ENCODE peak calls at places on chromosomes 13 and 19, in five cellular contexts. W is GM23248, D is GM23338, L is osteoblast, S is HCT116. I is an unnamed sample.
A peak's percentile ranks its signal among the peaks of the same experiment; 100 is the strongest.

GRCh38 chr19:40610396-40611064 is 9.4 kb downstream of the LTBP4 start:
- DNase-seq in L (peak; percentile 90), W (peak; percentile 63), D (peak; percentile 42), S (no peak), I (no peak)

GRCh38 chr19:13447978-13448377 is 58.3 kb downstream of the CACNA1A start:
- DNase-seq in L (no peak), D (no peak), S (no peak), W (no peak), I (no peak)

GRCh38 chr19:35155441-35155840 is 906 bp downstream of the FXYD5 start:
- DNase-seq in D (no peak), S (no peak), W (no peak), L (peak; percentile 88), I (no peak)

GRCh38 chr13:97192166-97192565 is 30.0 kb upstream of the MBNL2 start:
- DNase-seq in L (no peak), W (no peak), D (no peak), S (no peak), I (no peak)

GRCh38 chr19:42683917-42684513 is 56.3 kb downstream of the PSG3 start:
- DNase-seq in L (peak; percentile 45), D (peak; percentile 61), W (peak; percentile 32), S (peak; percentile 28), I (peak; percentile 4)

GRCh38 chr19:8988204-8988603 is 22.0 kb downstream of the MUC16 start:
- DNase-seq in S (peak; percentile 13), W (no peak), D (peak; percentile 78), L (no peak), I (no peak)

GRCh38 chr19:6039541-6040225 is 61.7 kb upstream of the RANBP3 start:
- DNase-seq in D (no peak), L (no peak), W (no peak), S (no peak), I (peak; percentile 61)

GRCh38 chr13:45195421-45195820 is 5.4 kb downstream of the KCTD4 start:
- DNase-seq in L (no peak), S (no peak), W (peak; percentile 14), D (no peak), I (no peak)

GRCh38 chr19:10670187-10670586 is 16.0 kb downstream of the ILF3 start:
- DNase-seq in L (no peak), D (no peak), W (peak; percentile 60), S (no peak), I (no peak)

GRCh38 chr13:22196777-22197176 is 525.9 kb downstream of the FGF9 start:
- DNase-seq in W (no peak), D (peak; percentile 18), S (no peak), L (no peak), I (no peak)

GRCh38 chr19:15721208-15721607 is 6.6 kb upstream of the OR10H2 start:
- DNase-seq in W (no peak), S (no peak), L (no peak), D (no peak), I (no peak)

GRCh38 chr19:49952475-49952829 is 8.5 kb downstream of the SIGLEC11 start:
- DNase-seq in D (no peak), W (no peak), S (no peak), L (no peak), I (no peak)

GRCh38 chr19:952049-952679 is 26.3 kb downstream of the ARID3A start:
- DNase-seq in S (no peak), L (no peak), D (no peak), W (no peak), I (no peak)

GRCh38 chr19:5873617-5874199 is 3.4 kb upstream of the FUT5 start:
- DNase-seq in D (no peak), S (no peak), W (no peak), L (peak; percentile 42), I (no peak)

GRCh38 chr19:14494910-14495677 is 833 bp downstream of the GIPC1 start:
- DNase-seq in L (peak; percentile 97), W (peak; percentile 51), D (no peak), S (no peak), I (no peak)

GRCh38 chr13:46045424-46045823 is 7.1 kb downstream of the ZC3H13 start:
- DNase-seq in S (no peak), W (no peak), D (no peak), L (no peak), I (no peak)

GRCh38 chr19:57830071-57830602 is at the start of gene ZNF587B:
- DNase-seq in S (peak; percentile 36), D (peak; percentile 99), L (peak; percentile 86), W (peak; percentile 64), I (peak; percentile 44)

GRCh38 chr13:34816118-34816517 is 126.0 kb upstream of the NBEA start:
- DNase-seq in S (no peak), L (no peak), D (peak; percentile 59), W (no peak), I (no peak)

GRCh38 chr13:20161275-20161950 is 561 bp upstream of the GJA3 start:
- DNase-seq in D (peak; percentile 50), L (no peak), S (no peak), W (peak; percentile 64), I (no peak)

GRCh38 chr19:39810424-39810823 is 23.5 kb downstream of the DYRK1B start:
- DNase-seq in L (no peak), W (no peak), D (no peak), S (no peak), I (no peak)

GRCh38 chr13:42561752-42562467 is 12.0 kb upstream of the TNFSF11 start:
- DNase-seq in D (no peak), W (no peak), S (no peak), L (peak; percentile 76), I (no peak)

GRCh38 chr19:29478578-29479565 is 46.9 kb upstream of the VSTM2B start:
- DNase-seq in L (no peak), W (peak; percentile 40), S (peak; percentile 3), D (peak; percentile 87), I (no peak)

GRCh38 chr13:107767119-107767518 is 448.2 kb downstream of the LIG4 start:
- DNase-seq in D (no peak), L (no peak), W (peak; percentile 16), S (no peak), I (no peak)

GRCh38 chr13:57507752-57508463 is 123.6 kb upstream of the PCDH17 start:
- DNase-seq in D (no peak), S (no peak), W (no peak), L (no peak), I (no peak)

GRCh38 chr13:101455863-101456262 is 3.4 kb downstream of the ITGBL1 start:
- DNase-seq in D (peak; percentile 33), S (no peak), W (peak; percentile 95), L (peak; percentile 87), I (peak; percentile 97)

GRCh38 chr13:50650936-50651638 is 192.4 kb downstream of the DLEU7 start:
- DNase-seq in S (no peak), L (peak; percentile 35), W (peak; percentile 19), D (no peak), I (peak; percentile 66)

GRCh38 chr13:94813920-94814500 is 101.7 kb upstream of the SOX21 start:
- DNase-seq in D (no peak), L (no peak), W (no peak), S (no peak), I (no peak)

GRCh38 chr13:23626730-23627129 is 56.5 kb downstream of the TNFRSF19 start:
- DNase-seq in W (no peak), D (no peak), S (no peak), L (no peak), I (no peak)
- H2AFZ ChIP-seq in W (no peak overlapping the region), D (peak overlapping the region; percentile 92), S (no peak overlapping the region), L (no peak overlapping the region), I (no peak overlapping the region)

GRCh38 chr13:110798595-110798994 is 85.1 kb downstream of the ING1 start:
- DNase-seq in W (no peak), D (no peak), S (no peak), L (no peak), I (no peak)
- H2AFZ ChIP-seq in W (no peak overlapping the region), D (peak overlapping the region; percentile 87), S (no peak overlapping the region), L (no peak overlapping the region), I (no peak overlapping the region)

GRCh38 chr13:29855784-29856183 is 5.4 kb upstream of the UBL3 start:
- DNase-seq in D (no peak), W (no peak), L (no peak), S (no peak), I (no peak)
- H2AFZ ChIP-seq in D (peak overlapping the region; percentile 60), W (no peak overlapping the region), L (peak overlapping the region; percentile 69), S (no peak overlapping the region), I (no peak overlapping the region)

GRCh38 chr19:47058621-47059020 is 10.2 kb upstream of the TMEM160 start:
- DNase-seq in L (peak; percentile 31), W (no peak), S (no peak), D (no peak), I (no peak)
- H2AFZ ChIP-seq in L (no peak overlapping the region), W (no peak overlapping the region), S (no peak overlapping the region), D (no peak overlapping the region), I (no peak overlapping the region)

DNA sequence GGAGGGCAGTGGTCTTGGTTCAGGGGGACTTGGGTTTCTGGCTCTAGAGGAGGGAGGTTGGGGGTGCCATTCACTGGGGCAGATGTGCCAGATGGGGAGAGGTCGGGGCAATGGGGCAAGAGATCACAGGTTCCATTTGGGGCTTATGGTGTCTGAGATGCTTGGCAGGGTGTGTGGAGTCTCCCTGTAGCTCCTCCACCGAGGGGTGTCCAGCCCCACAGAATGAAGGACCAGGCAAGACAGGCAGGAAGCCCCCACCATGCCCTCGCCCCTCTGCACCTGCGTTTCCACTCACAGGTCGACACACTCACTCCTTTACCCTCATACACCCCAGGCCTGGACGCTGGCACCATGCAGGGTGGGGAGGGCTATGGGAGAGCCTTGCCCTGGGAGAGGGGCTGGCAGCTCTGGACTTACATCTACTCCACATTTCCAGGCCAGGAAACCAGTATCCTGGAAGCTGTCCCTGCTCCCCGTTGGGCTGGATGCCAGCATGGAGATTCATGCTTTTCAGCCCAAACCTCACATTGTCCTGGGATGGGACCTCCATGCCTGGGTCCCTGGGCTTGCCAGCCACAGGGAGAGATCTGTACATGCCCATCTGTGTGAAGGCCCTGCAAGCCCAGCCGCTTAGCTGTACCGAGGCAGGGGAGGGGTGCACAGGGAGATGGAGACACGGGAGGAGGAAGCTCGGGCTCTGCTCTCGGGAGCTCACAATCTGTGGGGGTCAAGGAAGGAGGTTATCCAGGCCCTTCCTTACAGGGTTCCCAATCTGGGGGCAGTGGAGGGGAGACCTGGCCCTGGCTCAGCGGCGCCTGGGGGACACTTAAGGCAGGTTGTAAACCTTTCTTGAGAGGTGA is 77.1 kb downstream of the CHST8 start:
- DNase-seq in L (peak; percentile 57), D (no peak), W (no peak), S (no peak), I (no peak)
- H2AFZ ChIP-seq in L (no peak overlapping the region), D (no peak overlapping the region), W (no peak overlapping the region), S (no peak overlapping the region), I (no peak overlapping the region)

DNA sequence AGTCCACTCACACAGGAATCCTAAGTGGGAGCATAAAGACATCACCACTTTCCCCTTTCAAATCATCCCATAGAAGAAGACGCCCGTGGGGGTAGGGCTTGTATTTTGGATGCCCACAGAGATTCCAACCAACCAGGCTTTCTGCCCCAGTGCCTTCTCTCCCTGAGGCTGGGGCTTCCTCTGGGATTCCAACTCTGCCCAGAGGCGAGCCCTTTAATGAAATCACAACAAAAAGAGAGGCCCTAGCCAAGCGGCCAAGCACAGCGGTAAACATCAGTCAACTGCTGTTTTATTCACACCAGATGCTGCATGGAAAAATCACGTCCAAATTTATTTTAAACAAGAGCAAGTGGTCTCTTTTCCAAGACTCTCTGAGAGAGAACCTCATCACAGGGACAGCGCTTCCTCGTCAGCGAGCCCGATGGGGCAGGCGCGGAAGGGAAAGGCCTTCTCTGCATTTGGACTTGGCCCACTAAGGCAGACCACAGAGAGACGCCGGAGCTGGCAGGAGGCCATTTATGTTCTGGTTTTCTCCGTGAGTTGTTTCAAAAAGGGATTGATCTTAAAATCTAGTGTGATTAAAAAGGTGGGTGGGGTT is 31.5 kb downstream of the ADPRHL1 start:
- DNase-seq in D (no peak), L (no peak), W (peak; percentile 58), S (no peak), I (peak; percentile 19)
- H2AFZ ChIP-seq in D (no peak overlapping the region), L (no peak overlapping the region), W (peak overlapping the region; percentile 8), S (no peak overlapping the region), I (peak overlapping the region; percentile 2)